ENCODE peak calls at places on chromosomes 16 and 17, in five cellular contexts. One of them, this sample, is unnamed. For H3K36me3, the result is how much of the 10 kb centered on the place peaks cover.

GRCh38 chr17:82804442-82805191 is 35.2 kb downstream of the ZNF750 start:
- DNase-seq in mesenchymal stem cell: no peak
- DNase-seq in HCT116: no peak
- DNase-seq in HepG2: no peak
- DNase-seq in PC-9: no peak
- DNase-seq in this sample: peak

GRCh38 chr17:61368832-61369468 is 30.7 kb upstream of the TBX2 start:
- DNase-seq in HepG2: no peak
- DNase-seq in PC-9: no peak
- DNase-seq in mesenchymal stem cell: no peak
- DNase-seq in HCT116: no peak
- DNase-seq in this sample: no peak

GRCh38 chr16:11481987-11482386 is 104.7 kb downstream of the LITAF start:
- DNase-seq in HCT116: no peak
- DNase-seq in mesenchymal stem cell: peak
- DNase-seq in HepG2: no peak
- DNase-seq in PC-9: no peak
- DNase-seq in this sample: peak

GRCh38 chr16:88500255-88500661 is 47.2 kb downstream of the ZFPM1 start:
- DNase-seq in PC-9: no peak
- DNase-seq in mesenchymal stem cell: no peak
- DNase-seq in HepG2: no peak
- DNase-seq in HCT116: no peak
- DNase-seq in this sample: no peak

GRCh38 chr17:2215616-2216364 is 87.8 kb downstream of the SMG6 start:
- DNase-seq in PC-9: no peak
- DNase-seq in mesenchymal stem cell: peak
- DNase-seq in HepG2: no peak
- DNase-seq in HCT116: no peak
- DNase-seq in this sample: peak

GRCh38 chr17:9223531-9223930 is 202.2 kb downstream of the NTN1 start:
- DNase-seq in PC-9: no peak
- DNase-seq in HepG2: no peak
- DNase-seq in mesenchymal stem cell: no peak
- DNase-seq in HCT116: no peak
- DNase-seq in this sample: peak

GRCh38 chr17:10349403-10349802 is 23.4 kb downstream of the MYH13 start:
- DNase-seq in HepG2: no peak
- DNase-seq in HCT116: peak
- DNase-seq in PC-9: no peak
- DNase-seq in mesenchymal stem cell: no peak
- DNase-seq in this sample: no peak

GRCh38 chr16:27444470-27444869 is 42.5 kb downstream of the IL21R start:
- DNase-seq in HCT116: no peak
- DNase-seq in mesenchymal stem cell: no peak
- DNase-seq in HepG2: no peak
- DNase-seq in PC-9: no peak
- DNase-seq in this sample: peak

GRCh38 chr16:71965223-71965622 is 35.0 kb downstream of the PKD1L3 start:
- DNase-seq in PC-9: no peak
- DNase-seq in HCT116: no peak
- DNase-seq in mesenchymal stem cell: no peak
- DNase-seq in HepG2: peak
- DNase-seq in this sample: no peak

GRCh38 chr17:7029659-7030058 is 6.2 kb upstream of the SLC16A13 start:
- DNase-seq in HCT116: no peak
- DNase-seq in mesenchymal stem cell: no peak
- DNase-seq in HepG2: no peak
- DNase-seq in PC-9: no peak
- DNase-seq in this sample: no peak

GRCh38 chr16:89153848-89154271 is 17.7 kb upstream of the CDH15 start:
- DNase-seq in mesenchymal stem cell: no peak
- DNase-seq in PC-9: peak
- DNase-seq in HepG2: no peak
- DNase-seq in HCT116: no peak
- DNase-seq in this sample: no peak

GRCh38 chr16:75506567-75506966 is 11.3 kb upstream of the CHST6 start:
- DNase-seq in HCT116: peak
- DNase-seq in mesenchymal stem cell: peak
- DNase-seq in PC-9: peak
- DNase-seq in HepG2: peak
- DNase-seq in this sample: peak

GRCh38 chr17:76427457-76428231 is 25.3 kb downstream of the UBE2O start:
- DNase-seq in HepG2: no peak
- DNase-seq in mesenchymal stem cell: peak
- DNase-seq in PC-9: no peak
- DNase-seq in HCT116: no peak
- DNase-seq in this sample: no peak

GRCh38 chr16:12262454-12263180 is 286.1 kb downstream of the SNX29 start:
- DNase-seq in HCT116: no peak
- DNase-seq in mesenchymal stem cell: no peak
- DNase-seq in PC-9: no peak
- DNase-seq in HepG2: peak
- DNase-seq in this sample: peak

GRCh38 chr17:16037636-16038035 is 38.0 kb downstream of the TTC19 start:
- DNase-seq in HepG2: no peak
- DNase-seq in PC-9: no peak
- DNase-seq in HCT116: no peak
- DNase-seq in mesenchymal stem cell: no peak
- DNase-seq in this sample: no peak

GRCh38 chr17:75524971-75525805 is at the start of gene LLGL2:
- DNase-seq in PC-9: peak
- DNase-seq in HepG2: peak
- DNase-seq in mesenchymal stem cell: peak
- DNase-seq in HCT116: peak
- DNase-seq in this sample: peak

GRCh38 chr17:78046923-78047322 is 81.6 kb downstream of the TMC6 start:
- DNase-seq in HCT116: no peak
- DNase-seq in mesenchymal stem cell: no peak
- DNase-seq in PC-9: no peak
- DNase-seq in HepG2: no peak
- DNase-seq in this sample: no peak

GRCh38 chr17:62165378-62165722 is 100.3 kb upstream of the MED13 start:
- DNase-seq in HepG2: peak
- DNase-seq in HCT116: peak
- DNase-seq in PC-9: peak
- DNase-seq in mesenchymal stem cell: no peak
- DNase-seq in this sample: no peak

GRCh38 chr17:19387921-19388521 is 1.0 kb upstream of the MFAP4 start:
- DNase-seq in HepG2: no peak
- DNase-seq in mesenchymal stem cell: peak
- DNase-seq in PC-9: peak
- DNase-seq in HCT116: no peak
- DNase-seq in this sample: peak

GRCh38 chr17:59846391-59847165 is 46.2 kb downstream of the TUBD1 start:
- DNase-seq in HepG2: peak
- DNase-seq in mesenchymal stem cell: peak
- DNase-seq in PC-9: peak
- DNase-seq in HCT116: peak
- DNase-seq in this sample: peak

GRCh38 chr17:80423536-80424225 is 8.7 kb downstream of the ENDOV start:
- DNase-seq in PC-9: no peak
- DNase-seq in HepG2: no peak
- DNase-seq in HCT116: no peak
- DNase-seq in mesenchymal stem cell: no peak
- DNase-seq in this sample: peak

GRCh38 chr17:10875984-10876555 is 38.2 kb upstream of the PIRT start:
- DNase-seq in PC-9: no peak
- DNase-seq in HepG2: peak
- DNase-seq in HCT116: peak
- DNase-seq in mesenchymal stem cell: peak
- DNase-seq in this sample: peak

GRCh38 chr16:10971560-10971961 is 27.2 kb downstream of the CLEC16A start:
- DNase-seq in HCT116: peak
- DNase-seq in mesenchymal stem cell: peak
- DNase-seq in PC-9: peak
- DNase-seq in HepG2: peak
- DNase-seq in this sample: peak

GRCh38 chr17:691423-691822 is 23.2 kb downstream of the VPS53 start:
- DNase-seq in HepG2: no peak
- DNase-seq in mesenchymal stem cell: peak
- DNase-seq in PC-9: peak
- DNase-seq in HCT116: no peak
- DNase-seq in this sample: no peak

GRCh38 chr16:720990-721764 is at the start of gene ANTKMT:
- DNase-seq in HepG2: peak
- DNase-seq in mesenchymal stem cell: peak
- DNase-seq in PC-9: peak
- DNase-seq in HCT116: no peak
- DNase-seq in this sample: peak

GRCh38 chr16:723695-724094 is 2.5 kb downstream of the CCDC78 start:
- DNase-seq in HepG2: no peak
- DNase-seq in PC-9: peak
- DNase-seq in HCT116: no peak
- DNase-seq in mesenchymal stem cell: no peak
- DNase-seq in this sample: no peak

GRCh38 chr16:722835-723633 is 2.1 kb downstream of the ANTKMT start:
- DNase-seq in PC-9: no peak
- DNase-seq in mesenchymal stem cell: no peak
- DNase-seq in HepG2: no peak
- DNase-seq in HCT116: no peak
- DNase-seq in this sample: no peak

GRCh38 chr16:720507-720989 is 398 bp upstream of the ANTKMT start:
- DNase-seq in mesenchymal stem cell: peak
- DNase-seq in PC-9: no peak
- DNase-seq in HCT116: no peak
- DNase-seq in HepG2: no peak
- DNase-seq in this sample: peak

DNA sequence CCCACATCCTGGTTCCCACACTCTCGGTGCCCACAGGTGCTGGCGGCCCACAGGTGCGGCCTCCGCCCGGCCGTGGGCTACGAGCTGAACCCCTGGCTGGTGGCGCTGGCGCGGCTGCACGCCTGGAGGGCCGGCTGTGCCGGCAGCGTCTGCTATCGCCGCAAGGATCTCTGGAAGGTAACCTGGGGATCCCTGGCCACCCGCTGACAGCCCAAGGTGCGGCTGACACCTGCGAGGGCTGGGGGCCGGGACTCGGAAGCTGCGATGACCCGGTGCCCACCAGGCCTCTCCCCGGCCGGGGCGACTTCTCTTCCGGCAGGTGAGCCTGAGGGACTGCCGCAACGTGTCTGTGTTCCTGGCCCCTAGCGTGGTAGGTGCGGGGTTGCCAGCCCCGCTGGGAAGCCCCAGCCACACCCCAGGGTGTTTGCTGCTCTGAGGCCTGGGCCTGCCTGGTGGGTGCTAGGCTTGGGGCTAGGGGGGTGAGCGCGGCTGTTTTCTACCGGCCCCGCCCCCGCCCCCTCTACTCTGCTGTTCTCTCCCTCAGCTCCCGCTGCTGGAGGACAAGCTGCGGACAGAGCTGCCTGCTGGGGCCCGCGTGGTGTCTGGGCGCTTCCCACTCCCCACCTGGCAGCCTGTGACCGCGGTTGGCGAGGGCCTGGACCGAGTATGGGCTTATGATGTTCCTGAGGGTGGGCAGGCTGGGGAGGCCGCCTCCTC is 977 bp downstream of the ANTKMT start:
- DNase-seq in mesenchymal stem cell: no peak
- DNase-seq in PC-9: no peak
- DNase-seq in HCT116: no peak
- DNase-seq in HepG2: no peak
- DNase-seq in this sample: no peak
- H3K4me2 ChIP-seq in mesenchymal stem cell: peak
- H3K4me2 ChIP-seq in PC-9: peak
- H3K4me2 ChIP-seq in HCT116: peak
- H3K4me2 ChIP-seq in HepG2: peak
- H3K4me2 ChIP-seq in this sample: peak

DNA sequence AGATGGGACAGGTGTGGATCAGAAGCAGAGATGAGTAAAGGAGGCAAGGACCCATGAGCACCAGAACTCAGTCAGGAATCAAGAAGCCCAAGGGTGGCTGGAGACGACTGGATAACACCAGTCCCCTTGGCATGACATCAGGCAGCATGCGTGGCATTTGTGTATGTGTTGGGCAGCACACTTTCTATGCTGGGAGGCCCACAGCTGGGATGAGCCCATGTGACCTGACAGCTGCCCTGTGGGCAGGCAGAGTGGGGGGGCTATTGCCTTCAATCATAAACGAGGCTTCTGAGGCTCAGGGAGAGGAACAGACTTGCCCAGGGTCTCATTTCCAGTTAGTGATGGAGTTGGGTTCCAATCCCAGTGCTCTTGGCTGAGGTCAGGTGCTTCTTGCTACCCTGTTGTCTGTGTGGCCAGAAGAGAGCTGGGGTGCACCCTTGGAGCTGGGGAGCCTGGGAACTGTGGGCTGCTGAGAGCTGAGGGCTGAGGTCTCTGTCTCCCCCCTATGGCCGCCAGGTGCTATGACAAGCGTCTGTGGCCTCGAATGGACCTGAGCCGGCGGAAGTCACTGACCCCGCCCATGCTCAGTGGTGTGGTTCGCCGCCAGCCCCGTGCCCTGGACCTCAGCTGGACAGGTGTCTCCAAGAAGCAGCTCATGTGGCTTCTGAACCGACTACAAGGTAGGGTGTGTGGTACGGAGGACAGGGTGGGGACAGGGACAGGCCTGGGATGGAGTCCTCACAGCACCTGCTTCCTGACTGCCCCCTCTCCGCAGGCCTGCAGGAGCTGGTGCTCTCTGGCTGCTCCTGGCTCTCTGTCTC is 7.1 kb upstream of the ORAI3 start:
- DNase-seq in HepG2: peak
- DNase-seq in mesenchymal stem cell: peak
- DNase-seq in PC-9: peak
- DNase-seq in HCT116: peak
- DNase-seq in this sample: peak
- H3K4me3 ChIP-seq in HepG2: peak
- H3K4me3 ChIP-seq in mesenchymal stem cell: no peak
- H3K4me3 ChIP-seq in PC-9: no peak
- H3K4me3 ChIP-seq in HCT116: no peak
- H3K4me3 ChIP-seq in this sample: no peak

GRCh38 chr16:67148221-67148620 is 2.6 kb downstream of the B3GNT9 start:
- DNase-seq in HCT116: no peak
- DNase-seq in PC-9: no peak
- DNase-seq in HepG2: no peak
- DNase-seq in mesenchymal stem cell: no peak
- DNase-seq in this sample: peak
- H3K36me3 ChIP-seq in HCT116: under half
- H3K36me3 ChIP-seq in PC-9: under half
- H3K36me3 ChIP-seq in HepG2: half or more
- H3K36me3 ChIP-seq in mesenchymal stem cell: half or more
- H3K36me3 ChIP-seq in this sample: half or more

GRCh38 chr16:20761175-20761574 is 2.6 kb upstream of the ACSM3 start:
- DNase-seq in HCT116: no peak
- DNase-seq in mesenchymal stem cell: no peak
- DNase-seq in PC-9: no peak
- DNase-seq in HepG2: no peak
- DNase-seq in this sample: no peak

GRCh38 chr16:20755238-20755637 is 8.6 kb upstream of the ACSM3 start:
- DNase-seq in mesenchymal stem cell: no peak
- DNase-seq in HepG2: no peak
- DNase-seq in PC-9: no peak
- DNase-seq in HCT116: no peak
- DNase-seq in this sample: no peak

GRCh38 chr16:20762404-20763123 is 1.2 kb upstream of the ACSM3 start:
- DNase-seq in PC-9: no peak
- DNase-seq in HCT116: no peak
- DNase-seq in HepG2: no peak
- DNase-seq in mesenchymal stem cell: no peak
- DNase-seq in this sample: no peak

GRCh38 chr16:20763461-20764232 is at the start of gene ACSM3:
- DNase-seq in mesenchymal stem cell: peak
- DNase-seq in PC-9: peak
- DNase-seq in HepG2: peak
- DNase-seq in HCT116: peak
- DNase-seq in this sample: peak

GRCh38 chr16:20760346-20760745 is 3.5 kb upstream of the ACSM3 start:
- DNase-seq in mesenchymal stem cell: no peak
- DNase-seq in HCT116: no peak
- DNase-seq in HepG2: no peak
- DNase-seq in PC-9: no peak
- DNase-seq in this sample: no peak
- H3K4me2 ChIP-seq in mesenchymal stem cell: no peak
- H3K4me2 ChIP-seq in HCT116: no peak
- H3K4me2 ChIP-seq in HepG2: no peak
- H3K4me2 ChIP-seq in PC-9: no peak
- H3K4me2 ChIP-seq in this sample: no peak

This sample was measured in osteoblast.